ENCODE peak calls at places on chromosomes 2 and 18, in nine cellular contexts. L is endothelial cell, M is uterus, C is RWPE2, T is lower lobe of right lung, U is esophagus squamous epithelium, Q is fibroblast of lung, I is psoas muscle, B is GM12865. X is an unnamed sample.

GRCh38 chr2:175097297-175097696 is 70.7 kb downstream of the ATF2 start:
- DNase-seq in Q (peak; percentile 90), M (no peak), L (no peak), C (no peak), B (no peak), T (no peak), I (no peak), U (no peak), X (no peak)

GRCh38 chr2:190117305-190117704 is 54.8 kb upstream of the MSTN start:
- DNase-seq in Q (no peak), B (no peak), C (no peak), I (no peak), L (no peak), U (no peak), M (no peak), T (no peak), X (no peak)

GRCh38 chr2:187165936-187166335 is 282.1 kb downstream of the CALCRL start:
- DNase-seq in T (no peak), L (no peak), B (no peak), Q (no peak), U (no peak), C (no peak), I (no peak), M (no peak), X (no peak)

GRCh38 chr2:231058761-231059550 is 2.3 kb downstream of the PSMD1 start:
- DNase-seq in C (no peak), B (no peak), Q (no peak), T (no peak), U (no peak), L (no peak), M (no peak), I (no peak), X (no peak)

GRCh38 chr2:25380586-25381360 is 39.0 kb upstream of the DNMT3A start:
- DNase-seq in C (no peak), U (no peak), Q (no peak), B (no peak), L (no peak), M (no peak), T (peak; percentile 21), I (peak; percentile 76), X (no peak)

GRCh38 chr2:709138-709779 is 32.1 kb upstream of the TMEM18 start:
- DNase-seq in U (no peak), C (no peak), M (no peak), I (no peak), T (no peak), B (no peak), Q (peak; percentile 5), L (no peak), X (no peak)

GRCh38 chr18:4510709-4511108 is 55.6 kb upstream of the DLGAP1 start:
- DNase-seq in M (no peak), U (no peak), C (peak; percentile 71), I (no peak), T (no peak), B (peak; percentile 28), Q (peak; percentile 0), L (no peak), X (no peak)

GRCh38 chr2:268323-268722 is 3.6 kb downstream of the ACP1 start:
- DNase-seq in Q (no peak), U (no peak), L (no peak), C (no peak), I (no peak), M (no peak), T (no peak), B (no peak), X (no peak)

GRCh38 chr18:70363861-70364260 is 75.0 kb downstream of the SOCS6 start:
- DNase-seq in L (no peak), I (no peak), T (no peak), C (no peak), U (no peak), M (no peak), B (no peak), Q (peak; percentile 54), X (no peak)

GRCh38 chr2:101150306-101151140 is 659 bp downstream of the TBC1D8 start:
- DNase-seq in L (peak; percentile 45), U (no peak), T (peak; percentile 61), C (no peak), M (peak; percentile 43), Q (no peak), I (peak; percentile 69), B (peak; percentile 49), X (peak; percentile 15)

GRCh38 chr18:22250591-22250996 is 81.2 kb downstream of the GATA6 start:
- DNase-seq in U (no peak), L (no peak), M (no peak), C (no peak), I (no peak), B (no peak), Q (peak; percentile 36), T (no peak), X (no peak)

GRCh38 chr2:109320195-109320935 is 191.4 kb downstream of the SH3RF3 start:
- DNase-seq in M (no peak), I (no peak), L (no peak), C (no peak), T (no peak), U (no peak), B (no peak), Q (no peak), X (no peak)

DNA sequence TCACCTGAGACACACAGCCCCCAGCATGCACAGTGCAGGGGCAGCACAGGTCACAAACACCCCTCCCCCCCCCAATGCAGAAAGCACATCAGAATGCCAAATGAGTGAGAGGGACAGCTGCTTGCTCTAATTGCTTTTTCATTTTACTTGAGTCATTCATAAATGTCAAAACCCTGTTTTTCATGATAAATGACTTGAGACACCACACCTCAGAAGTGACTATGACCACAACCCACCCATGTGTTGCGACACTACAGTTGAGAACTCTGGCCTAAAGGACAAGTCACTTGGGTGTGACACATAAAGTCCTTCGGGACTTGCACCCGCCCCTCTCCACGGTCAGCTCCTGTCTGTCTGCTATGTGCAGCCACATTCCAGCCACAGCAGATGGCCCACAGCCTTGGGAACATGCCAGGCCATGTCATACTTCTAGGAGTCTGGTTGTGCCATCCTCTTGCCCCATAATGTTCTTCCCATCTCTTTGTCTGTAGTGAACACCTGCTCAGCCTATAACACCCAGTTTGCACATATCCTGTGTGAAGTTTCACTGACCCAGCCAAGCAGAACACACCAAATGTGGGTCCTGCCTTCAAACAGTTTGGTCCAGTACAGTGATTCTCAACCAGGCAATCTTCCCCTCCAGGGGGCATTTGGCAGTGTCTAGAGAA is 30.2 kb upstream of the RIOK3 start:
- DNase-seq in M (no peak), Q (peak; percentile 21), L (no peak), U (peak; percentile 4), I (peak; percentile 86), C (peak; percentile 71), T (peak; percentile 86), B (peak; percentile 91), X (peak; percentile 43)
- TF ChIP-seq CTCF in M (no peak), Q (no peak), L (no peak), U (no peak), I (no peak), C (no peak), T (no peak), B (no peak), X (no peak)

GRCh38 chr18:78875998-78876650 is 103.5 kb upstream of the SALL3 start:
- DNase-seq in M (no peak), L (no peak), B (no peak), I (no peak), U (no peak), T (no peak), Q (no peak), C (no peak), X (no peak)

GRCh38 chr18:78878335-78878734 is 101.3 kb upstream of the SALL3 start:
- DNase-seq in L (no peak), U (no peak), T (no peak), B (no peak), C (no peak), Q (no peak), I (no peak), M (no peak), X (no peak)

GRCh38 chr18:78876868-78877267 is 102.8 kb upstream of the SALL3 start:
- DNase-seq in M (no peak), C (no peak), B (no peak), U (no peak), T (no peak), Q (no peak), I (no peak), L (no peak), X (no peak)

GRCh38 chr18:78873916-78874505 is 105.6 kb upstream of the SALL3 start:
- DNase-seq in B (no peak), I (no peak), M (no peak), L (no peak), U (no peak), C (no peak), T (no peak), Q (no peak), X (no peak)

GRCh38 chr18:78875268-78875997 is 104.2 kb upstream of the SALL3 start:
- DNase-seq in T (no peak), U (no peak), B (peak; percentile 3), I (no peak), C (no peak), M (no peak), Q (no peak), L (no peak), X (peak; percentile 56)
- TF ChIP-seq CTCF in T (peak; percentile 52), U (peak; percentile 36), B (peak; percentile 21), I (peak; percentile 39), C (peak; percentile 38), M (no peak), Q (no peak), L (no peak), X (peak; percentile 57)

DNA sequence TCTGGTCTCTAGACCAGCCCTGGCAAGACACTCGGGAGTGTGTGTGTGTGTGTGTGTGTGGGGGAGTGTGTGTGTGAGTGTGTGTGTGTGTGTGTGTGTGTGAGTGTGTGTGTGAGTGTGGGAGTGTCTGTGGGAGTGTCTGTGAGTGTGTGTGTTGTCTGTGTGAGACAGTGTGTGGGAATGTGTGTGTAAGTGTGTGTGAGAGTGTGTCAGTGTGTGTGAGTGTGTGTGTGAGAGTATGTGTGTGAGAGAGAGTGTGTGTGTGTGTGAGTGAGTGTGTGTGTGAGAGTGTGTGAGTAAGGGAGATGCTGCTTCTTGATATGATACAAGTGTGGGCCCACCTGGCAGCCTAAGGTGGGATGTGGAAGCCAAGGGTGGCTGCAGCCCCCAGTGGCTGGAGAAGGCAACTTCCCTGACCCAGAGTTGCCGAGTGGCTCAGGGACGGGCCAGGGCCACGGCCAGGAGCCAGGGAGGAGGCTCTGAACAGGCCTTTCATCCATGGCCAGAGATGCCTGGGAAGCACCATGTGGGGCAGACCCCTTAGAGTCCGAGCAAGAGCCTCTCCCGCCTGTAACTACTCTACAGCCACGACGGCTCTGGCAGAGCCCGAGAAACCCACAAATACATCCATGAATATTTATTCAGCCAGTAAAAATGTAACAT is 159.3 kb upstream of the MYCN start:
- DNase-seq in I (no peak), L (no peak), U (no peak), Q (no peak), T (no peak), M (no peak), B (no peak), C (no peak), X (no peak)
- TF ChIP-seq CTCF in I (no peak), L (no peak), U (no peak), Q (no peak), T (no peak), M (no peak), B (peak; percentile 5), C (no peak), X (no peak)

DNA sequence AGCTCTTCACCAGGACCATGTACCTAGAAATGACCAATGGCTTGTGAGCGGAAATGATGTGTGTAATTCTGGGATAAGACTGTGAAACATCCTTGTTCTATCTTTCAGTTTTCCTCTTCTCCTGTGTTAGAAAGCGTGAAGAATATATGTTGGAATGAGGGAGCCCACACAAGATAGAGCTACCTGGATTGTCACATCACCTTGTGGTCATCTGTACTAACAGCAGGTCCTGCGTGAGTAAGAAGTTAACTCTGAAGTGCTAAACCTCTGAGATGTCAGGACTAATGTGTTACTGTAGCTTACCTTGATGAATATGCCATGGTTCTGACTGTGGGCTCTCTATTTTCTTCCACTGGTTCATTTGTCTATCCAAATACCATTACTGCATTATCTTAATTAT is 75.6 kb downstream of the FASTKD2 start:
- DNase-seq in U (no peak), Q (no peak), B (no peak), I (no peak), M (no peak), T (no peak), L (no peak), C (no peak), X (no peak)
- TF ChIP-seq CTCF in U (no peak), Q (no peak), B (no peak), I (no peak), M (no peak), T (no peak), L (no peak), C (no peak), X (no peak)